ENCODE peak calls at places on chromosomes 11 and 22, in seven cellular contexts. L is AG09319; D is HEK293T; C is H54; X is T-helper 2 cell treated with Interferon-gamma antibody and Interleukin-4, amounts not matched to agents 5 μg/mL and 100 μg/mL, for 36 hours; O is stimulated activated CD4-positive, alpha-beta T cell treated with anti-CD3 and anti-CD28 coated beads, Interleukin-1b, Interleukin-23, amount 100 ng/mL, for 1 hour; I is endothelial cell. U is an unnamed sample.

GRCh38 chr22:42511401-42511891 is 8.2 kb downstream of the RRP7A start:
- DNase-seq in L (no peak), D (no peak), C (no peak), X (no peak), O (no peak), I (no peak), U (no peak)

GRCh38 chr11:109641549-109641948 is 219.6 kb downstream of the C11orf87 start:
- DNase-seq in L (no peak), D (peak), C (no peak), X (no peak), O (no peak), I (peak), U (no peak)

GRCh38 chr11:67371549-67372231 is 1.7 kb downstream of the CLCF1 start:
- DNase-seq in L (no peak), D (peak), C (no peak), X (no peak), O (no peak), I (peak), U (peak)

GRCh38 chr22:46103181-46103580 is 47.1 kb upstream of the PPARA start:
- DNase-seq in L (no peak), D (no peak), C (no peak), X (no peak), O (no peak), I (no peak), U (no peak)

GRCh38 chr11:117523680-117524079 is 196.0 kb downstream of the CEP164 start:
- DNase-seq in L (no peak), D (no peak), C (peak), X (no peak), O (no peak), I (no peak), U (no peak)

GRCh38 chr11:36509265-36509664 is 807 bp downstream of the TRAF6 start:
- DNase-seq in L (no peak), D (no peak), C (no peak), X (no peak), O (no peak), I (peak), U (peak)

GRCh38 chr11:122851366-122852011 is 13.2 kb downstream of the CRTAM start:
- DNase-seq in L (no peak), D (no peak), C (no peak), X (no peak), O (no peak), I (no peak), U (no peak)

GRCh38 chr11:116082256-116082655 is 578.0 kb upstream of the CADM1 start:
- DNase-seq in L (no peak), D (no peak), C (no peak), X (no peak), O (no peak), I (no peak), U (no peak)

GRCh38 chr22:44583076-44583760 is 85.2 kb upstream of the RTL6 start:
- DNase-seq in L (no peak), D (no peak), C (peak), X (no peak), O (no peak), I (no peak), U (peak)

GRCh38 chr11:12101318-12101717 is 9.1 kb upstream of the MICAL2 start:
- DNase-seq in L (no peak), D (no peak), C (no peak), X (no peak), O (no peak), I (no peak), U (no peak)

GRCh38 chr11:130872513-130872912 is 43.8 kb downstream of the SNX19 start:
- DNase-seq in L (no peak), D (no peak), C (no peak), X (no peak), O (no peak), I (no peak), U (no peak)

GRCh38 chr11:101706541-101706940 is 122.7 kb upstream of the TRPC6 start:
- DNase-seq in L (no peak), D (no peak), C (no peak), X (no peak), O (no peak), I (no peak), U (peak)

GRCh38 chr22:35930933-35931332 is 97.7 kb downstream of the RBFOX2 start:
- DNase-seq in L (peak), D (peak), C (peak), X (no peak), O (no peak), I (peak), U (no peak)

GRCh38 chr11:14380947-14381555 is 22.1 kb upstream of the RRAS2 start:
- DNase-seq in L (no peak), D (peak), C (peak), X (peak), O (no peak), I (peak), U (peak)

GRCh38 chr11:45110562-45110961 is 35.9 kb upstream of the PRDM11 start:
- DNase-seq in L (peak), D (peak), C (no peak), X (peak), O (no peak), I (peak), U (peak)

GRCh38 chr11:971731-972365 is 46.2 kb downstream of the AP2A2 start:
- DNase-seq in L (no peak), D (no peak), C (no peak), X (no peak), O (no peak), I (no peak), U (no peak)

GRCh38 chr11:45285931-45286632 is at the start of gene SYT13:
- DNase-seq in L (no peak), D (no peak), C (no peak), X (no peak), O (no peak), I (peak), U (no peak)

GRCh38 chr11:48210052-48210451 is 6.6 kb upstream of the OR4B1 start:
- DNase-seq in L (no peak), D (peak), C (no peak), X (no peak), O (no peak), I (no peak), U (no peak)

GRCh38 chr22:42236848-42237247 is 33.6 kb downstream of the TCF20 start:
- DNase-seq in L (no peak), D (no peak), C (no peak), X (no peak), O (no peak), I (no peak), U (no peak)

GRCh38 chr11:117876341-117877119 is at the start of gene FXYD6:
- DNase-seq in L (no peak), D (peak), C (no peak), X (no peak), O (no peak), I (peak), U (no peak)

GRCh38 chr11:93614111-93614784 is 47.2 kb upstream of the CEP295 start:
- DNase-seq in L (no peak), D (peak), C (no peak), X (peak), O (no peak), I (peak), U (no peak)

GRCh38 chr11:1863352-1864215 is 10.7 kb downstream of the LSP1 start:
- DNase-seq in L (peak), D (peak), C (peak), X (no peak), O (no peak), I (peak), U (peak)